ENCODE peak calls at places on chromosomes 3 and 15, in nine cellular contexts. N, M, Q, Z, K, C, S, P and X are unnamed samples.

GRCh38 chr3:39748002-39748401 is 61.4 kb upstream of the MYRIP start:
- DNase-seq in N (no peak), M (no peak), Q (no peak), Z (no peak), K (no peak), C (no peak), S (no peak), P (no peak), X (no peak)

GRCh38 chr3:32758375-32758753 is 59.4 kb upstream of the TRIM71 start:
- DNase-seq in N (no peak), M (no peak), Q (no peak), Z (no peak), K (no peak), C (no peak), S (no peak), P (no peak), X (no peak)

GRCh38 chr15:94026458-94026967 is 204.8 kb upstream of the MCTP2 start:
- DNase-seq in N (no peak), M (no peak), Q (no peak), Z (no peak), K (no peak), C (peak; percentile 79), S (no peak), P (no peak), X (no peak)

GRCh38 chr3:96863129-96863740 is 48.8 kb downstream of the EPHA6 start:
- DNase-seq in N (no peak), M (peak; percentile 3), Q (peak; percentile 18), Z (peak; percentile 34), K (no peak), C (peak; percentile 59), S (no peak), P (no peak), X (no peak)

GRCh38 chr15:83959477-83959876 is 276.1 kb upstream of the GOLGA6L4 start:
- DNase-seq in N (no peak), M (no peak), Q (no peak), Z (no peak), K (no peak), C (no peak), S (no peak), P (no peak), X (no peak)

GRCh38 chr3:113421082-113421481 is 20.2 kb downstream of the CFAP44 start:
- DNase-seq in N (no peak), M (no peak), Q (no peak), Z (no peak), K (no peak), C (no peak), S (no peak), P (no peak), X (no peak)

GRCh38 chr3:12644297-12644937 is 19.5 kb downstream of the RAF1 start:
- DNase-seq in N (no peak), M (peak; percentile 52), Q (no peak), Z (no peak), K (no peak), C (no peak), S (no peak), P (no peak), X (no peak)

GRCh38 chr3:190562866-190563525 is 49.1 kb downstream of the IL1RAP start:
- DNase-seq in N (no peak), M (no peak), Q (no peak), Z (peak; percentile 28), K (no peak), C (no peak), S (no peak), P (no peak), X (no peak)

GRCh38 chr15:98967916-98968315 is 39.7 kb downstream of the PGPEP1L start:
- DNase-seq in N (no peak), M (no peak), Q (no peak), Z (no peak), K (no peak), C (no peak), S (peak; percentile 15), P (no peak), X (no peak)

GRCh38 chr15:91751611-91752010 is 101.9 kb upstream of the SLCO3A1 start:
- DNase-seq in N (no peak), M (no peak), Q (no peak), Z (no peak), K (no peak), C (no peak), S (no peak), P (no peak), X (no peak)

GRCh38 chr3:167631471-167631870 is 22.3 kb downstream of the WDR49 start:
- DNase-seq in N (no peak), M (no peak), Q (no peak), Z (no peak), K (no peak), C (no peak), S (no peak), P (no peak), X (no peak)

DNA sequence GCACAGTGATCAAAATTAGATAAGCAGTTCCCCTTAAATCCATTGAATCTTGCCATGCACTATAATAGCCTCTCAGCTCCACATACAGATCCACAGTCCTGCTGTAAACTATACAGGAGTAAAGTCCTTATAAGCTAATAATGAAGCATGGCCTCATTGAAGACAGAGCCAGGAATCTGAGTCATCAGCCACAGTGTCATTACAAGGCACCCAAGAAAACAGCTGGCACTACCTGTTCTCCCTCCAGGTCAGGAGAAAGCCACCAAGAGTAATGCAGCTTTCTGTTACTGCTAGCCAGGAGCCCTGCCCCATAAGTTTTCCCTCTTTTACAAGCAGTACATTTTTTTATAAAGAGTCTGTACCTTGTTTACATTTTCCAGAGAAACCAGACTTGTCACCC is 27.3 kb downstream of the WDR49 start:
- DNase-seq in N (no peak), M (no peak), Q (no peak), Z (peak; percentile 16), K (no peak), C (no peak), S (no peak), P (no peak), X (no peak)
- H3K36me3 ChIP-seq in N (no peaks in the 10 kb centered on the region), M (no peaks in the 10 kb centered on the region), Q (no peaks in the 10 kb centered on the region), Z (no peaks in the 10 kb centered on the region), K (no peaks in the 10 kb centered on the region), C (no peaks in the 10 kb centered on the region), S (no peaks in the 10 kb centered on the region), P (no peaks in the 10 kb centered on the region), X (no peaks in the 10 kb centered on the region)

DNA sequence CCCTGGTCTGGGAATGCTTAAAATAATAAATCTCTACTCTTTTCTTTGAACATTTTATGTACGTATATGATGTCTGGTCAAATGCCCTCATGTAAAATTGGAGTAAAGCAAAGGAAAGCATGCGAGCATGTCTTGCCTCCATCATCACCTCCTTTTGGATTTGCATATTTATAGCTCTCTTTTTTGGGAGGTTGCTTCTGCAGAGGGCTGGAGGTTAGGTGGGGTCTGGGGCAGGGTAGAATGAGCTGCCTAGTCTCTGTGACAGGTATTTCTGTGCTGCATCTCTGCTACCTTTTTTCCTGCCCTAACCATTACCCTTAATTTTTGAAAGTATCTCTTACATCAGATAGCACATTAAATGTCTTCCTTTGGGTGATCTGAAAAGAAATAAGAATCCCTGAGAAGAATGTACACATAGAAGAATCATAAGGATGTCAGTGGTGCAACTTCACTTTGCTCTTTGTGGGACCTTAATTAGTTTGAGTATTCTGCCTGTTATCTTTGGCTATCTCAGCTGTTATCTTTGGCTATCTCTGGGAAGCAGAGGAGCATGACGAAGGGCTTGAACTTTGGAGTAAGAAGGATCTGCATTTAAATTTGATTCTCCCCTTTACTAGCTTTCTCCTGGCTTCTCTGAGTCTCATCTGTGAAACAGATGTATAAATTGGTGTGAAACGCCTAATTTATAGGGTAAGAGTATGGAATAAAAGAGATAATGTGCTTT is 40.2 kb downstream of the PPM1L start:
- DNase-seq in N (no peak), M (no peak), Q (no peak), Z (no peak), K (no peak), C (no peak), S (no peak), P (no peak), X (no peak)
- H3K27ac ChIP-seq in N (peak overlapping the region; percentile 66), M (no peak overlapping the region), Q (no peak overlapping the region), Z (no peak overlapping the region), K (peak overlapping the region; percentile 18), C (no peak overlapping the region), S (no peak overlapping the region), P (peak overlapping the region; percentile 66), X (no peak overlapping the region)

DNA sequence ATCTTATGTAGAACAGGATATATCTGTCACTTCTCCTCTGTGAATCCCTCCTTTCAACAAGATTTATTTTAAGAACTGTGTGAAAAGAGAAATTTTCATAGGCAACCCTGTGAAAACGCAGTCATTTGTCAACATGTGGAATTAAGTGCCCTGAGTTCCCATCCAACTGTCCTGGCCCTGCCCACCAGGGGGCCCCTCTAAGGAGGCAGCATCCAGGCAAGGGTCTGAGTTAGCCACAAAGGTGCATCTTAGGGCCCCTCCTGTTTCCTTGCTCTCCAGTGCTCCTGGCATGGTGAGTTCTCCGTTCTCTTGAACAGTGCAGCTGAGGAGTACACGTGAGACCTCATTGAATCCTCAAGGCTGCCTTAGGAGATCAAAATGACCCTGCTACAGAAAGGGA is 76.7 kb upstream of the CHRNA7 start:
- DNase-seq in N (no peak), M (no peak), Q (no peak), Z (no peak), K (no peak), C (no peak), S (no peak), P (no peak), X (no peak)
- TF ChIP-seq CTCF in N (no peak), M (peak; percentile 58), Q (no peak), Z (no peak), K (no peak), C (no peak), S (no peak), P (no peak), X (no peak)

DNA sequence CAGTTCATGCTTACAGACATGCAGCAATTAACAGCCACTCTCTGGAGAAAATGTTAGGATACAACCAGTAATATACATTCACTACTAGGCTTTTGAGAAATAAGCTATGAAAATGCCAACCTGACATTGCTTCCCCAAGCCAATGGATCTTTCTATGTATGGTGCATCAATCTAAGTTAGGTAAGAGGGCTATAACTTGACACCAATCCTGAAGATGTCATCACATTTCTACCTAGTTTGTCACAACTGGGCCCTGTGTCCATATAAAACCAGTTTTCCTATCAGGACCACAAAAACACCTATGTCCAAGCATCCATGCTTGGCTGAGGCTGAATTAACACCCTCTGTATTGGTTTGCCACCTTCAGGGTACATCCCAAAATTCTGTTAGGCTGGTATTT is 13.8 kb upstream of the GPX1 start:
- DNase-seq in N (no peak), M (no peak), Q (no peak), Z (no peak), K (no peak), C (no peak), S (no peak), P (no peak), X (no peak)
- H3K36me3 ChIP-seq in N (peaks cover 83% of the 10 kb centered on the region), M (peaks cover 56% of the 10 kb centered on the region), Q (peaks cover 17% of the 10 kb centered on the region), Z (peaks cover 12% of the 10 kb centered on the region), K (peaks cover 86% of the 10 kb centered on the region), C (peaks cover 66% of the 10 kb centered on the region), S (peaks cover 35% of the 10 kb centered on the region), P (peaks cover 87% of the 10 kb centered on the region), X (peaks cover 65% of the 10 kb centered on the region)

GRCh38 chr3:170725285-170725731 is 139.4 kb upstream of the SLC7A14 start:
- DNase-seq in N (no peak), M (no peak), Q (no peak), Z (no peak), K (no peak), C (no peak), S (no peak), P (no peak), X (no peak)
- H3K27ac ChIP-seq in N (peak overlapping the region; percentile 8), M (peak overlapping the region; percentile 100), Q (no peak overlapping the region), Z (no peak overlapping the region), K (no peak overlapping the region), C (no peak overlapping the region), S (no peak overlapping the region), P (no peak overlapping the region), X (no peak overlapping the region)